ENCODE peak calls at places on chromosomes 6 and 20, in ten cellular contexts. Z is kidney, V is AG04450, P is uterus, W is SK-N-SH, N is mesenchymal stem cell, B is GM23338, Q is transverse colon, O is lung, F is left ventricle myocardium inferior. J is an unnamed sample.

GRCh38 chr20:53750827-53751393 is 157.3 kb upstream of the ZNF217 start:
- DNase-seq in Z (no peak), V (peak), P (peak), W (peak), N (peak), B (no peak), Q (peak), O (no peak), F (no peak), J (no peak)

GRCh38 chr6:150631283-150631981 is 31.7 kb downstream of the PLEKHG1 start:
- DNase-seq in Z (no peak), V (no peak), P (no peak), W (no peak), N (no peak), B (no peak), Q (no peak), O (no peak), F (no peak), J (no peak)

GRCh38 chr20:52972965-52973819 is 1.0 kb downstream of the TSHZ2 start:
- DNase-seq in Z (peak), V (no peak), P (peak), W (peak), N (peak), B (peak), Q (no peak), O (no peak), F (peak), J (no peak)

GRCh38 chr20:50790651-50791277 is 4.1 kb upstream of the BCAS4 start:
- DNase-seq in Z (peak), V (peak), P (peak), W (peak), N (peak), B (peak), Q (peak), O (peak), F (peak), J (peak)

GRCh38 chr6:110103260-110103659 is 76.2 kb downstream of the WASF1 start:
- DNase-seq in Z (no peak), V (no peak), P (no peak), W (no peak), N (no peak), B (no peak), Q (no peak), O (no peak), F (no peak), J (no peak)

GRCh38 chr6:141587482-141588266 is 545.1 kb upstream of the GJE1 start:
- DNase-seq in Z (no peak), V (peak), P (no peak), W (no peak), N (peak), B (no peak), Q (no peak), O (no peak), F (no peak), J (no peak)

GRCh38 chr20:709421-709820 is 33.8 kb upstream of the SCRT2 start:
- DNase-seq in Z (no peak), V (no peak), P (no peak), W (peak), N (no peak), B (no peak), Q (no peak), O (no peak), F (peak), J (no peak)

GRCh38 chr6:11586574-11586973 is 49.0 kb downstream of the TMEM170B start:
- DNase-seq in Z (no peak), V (peak), P (no peak), W (no peak), N (peak), B (peak), Q (no peak), O (no peak), F (no peak), J (no peak)

GRCh38 chr20:51767867-51768758 is at the start of gene ATP9A:
- DNase-seq in Z (peak), V (no peak), P (peak), W (peak), N (peak), B (peak), Q (peak), O (peak), F (peak), J (no peak)

GRCh38 chr6:104952911-104953409 is 3.9 kb upstream of the LIN28B start:
- DNase-seq in Z (no peak), V (no peak), P (no peak), W (no peak), N (peak), B (peak), Q (no peak), O (no peak), F (no peak), J (no peak)

GRCh38 chr6:93550551-93551276 is 131.4 kb upstream of the EPHA7 start:
- DNase-seq in Z (no peak), V (no peak), P (no peak), W (no peak), N (peak), B (no peak), Q (no peak), O (no peak), F (no peak), J (no peak)

GRCh38 chr20:50617022-50617421 is 74.3 kb downstream of the RIPOR3 start:
- DNase-seq in Z (no peak), V (no peak), P (no peak), W (no peak), N (no peak), B (no peak), Q (no peak), O (no peak), F (no peak), J (no peak)

GRCh38 chr6:83615025-83615999 is 93.6 kb downstream of the SNAP91 start:
- DNase-seq in Z (no peak), V (peak), P (no peak), W (peak), N (peak), B (peak), Q (no peak), O (no peak), F (no peak), J (no peak)

GRCh38 chr20:20395856-20396600 is 28.1 kb downstream of the INSM1 start:
- DNase-seq in Z (no peak), V (no peak), P (no peak), W (no peak), N (no peak), B (peak), Q (no peak), O (no peak), F (no peak), J (no peak)

GRCh38 chr20:23475395-23475794 is 15.5 kb upstream of the CST8 start:
- DNase-seq in Z (no peak), V (no peak), P (no peak), W (no peak), N (no peak), B (no peak), Q (no peak), O (no peak), F (no peak), J (no peak)

GRCh38 chr20:728022-728944 is 40.0 kb downstream of the SLC52A3 start:
- DNase-seq in Z (no peak), V (no peak), P (no peak), W (peak), N (peak), B (peak), Q (peak), O (no peak), F (peak), J (no peak)

GRCh38 chr6:4641461-4641860 is 134.7 kb upstream of the CDYL start:
- DNase-seq in Z (no peak), V (no peak), P (no peak), W (no peak), N (no peak), B (no peak), Q (no peak), O (no peak), F (no peak), J (no peak)
- H3K4me3 ChIP-seq in Z (no peak), V (no peak), P (no peak), W (no peak), N (no peak), B (no peak), Q (no peak), O (no peak), F (no peak), J (no peak)

GRCh38 chr6:6863957-6864639 is 243.7 kb upstream of the RREB1 start:
- DNase-seq in Z (no peak), V (no peak), P (no peak), W (no peak), N (no peak), B (no peak), Q (peak), O (no peak), F (no peak), J (no peak)

GRCh38 chr6:6859722-6860121 is 248.0 kb upstream of the RREB1 start:
- DNase-seq in Z (no peak), V (no peak), P (no peak), W (no peak), N (no peak), B (no peak), Q (no peak), O (no peak), F (no peak), J (no peak)

GRCh38 chr6:6861346-6861745 is 246.4 kb upstream of the RREB1 start:
- DNase-seq in Z (no peak), V (no peak), P (no peak), W (no peak), N (no peak), B (no peak), Q (peak), O (no peak), F (no peak), J (no peak)

GRCh38 chr6:6858533-6858982 is 249.2 kb upstream of the RREB1 start:
- DNase-seq in Z (no peak), V (no peak), P (no peak), W (no peak), N (no peak), B (no peak), Q (no peak), O (no peak), F (no peak), J (no peak)

GRCh38 chr6:6861995-6862394 is 245.8 kb upstream of the RREB1 start:
- DNase-seq in Z (no peak), V (no peak), P (no peak), W (no peak), N (no peak), B (no peak), Q (no peak), O (no peak), F (no peak), J (no peak)
- H3K27ac ChIP-seq in Z (no peak), V (no peak), P (no peak), W (no peak), N (no peak), B (no peak), Q (peak), O (no peak), F (no peak), J (no peak)

DNA sequence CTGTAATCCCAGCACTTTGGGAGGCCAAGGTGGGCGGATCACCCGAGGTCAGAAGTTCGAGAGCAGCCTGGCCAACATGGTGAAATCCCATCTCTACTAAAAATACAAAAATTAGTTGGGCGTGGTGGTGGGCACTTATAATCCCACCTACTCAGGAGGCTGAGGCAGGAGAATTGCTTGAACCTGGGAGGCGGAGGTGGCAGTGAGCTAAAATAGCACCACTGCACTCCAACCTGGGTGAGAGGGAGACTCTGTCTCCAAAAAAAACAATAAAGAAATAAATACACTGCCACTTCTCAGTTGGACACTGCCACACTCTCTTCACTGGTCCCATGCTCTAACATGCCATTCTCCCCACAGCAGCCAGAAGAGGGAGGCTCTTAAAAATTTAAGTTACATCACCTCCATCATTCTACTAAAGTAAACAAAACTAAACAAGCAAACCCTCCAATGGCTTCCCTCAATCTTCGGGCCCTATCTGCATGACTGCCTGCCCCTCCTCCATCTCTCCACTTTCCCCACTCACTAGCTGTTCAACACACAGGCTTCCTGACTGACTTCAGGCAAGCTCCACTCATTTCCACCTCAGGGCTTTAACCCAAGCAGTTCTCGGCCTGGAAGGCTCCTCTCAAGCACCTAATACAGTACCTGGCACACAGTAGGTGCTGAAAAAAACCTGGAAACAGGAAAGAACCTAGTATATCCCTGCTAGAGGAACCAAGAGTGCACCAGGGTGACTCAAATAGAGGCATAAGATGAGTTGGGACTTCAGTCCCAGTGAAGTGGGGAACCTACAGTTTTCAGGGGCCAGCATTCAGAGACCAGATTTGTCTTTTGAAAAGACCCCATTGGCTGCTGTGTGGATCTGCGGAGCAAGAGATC is 3.0 kb downstream of the AHCY start:
- DNase-seq in Z (no peak), V (no peak), P (no peak), W (no peak), N (peak), B (no peak), Q (no peak), O (peak), F (no peak), J (no peak)
- H3K4me3 ChIP-seq in Z (no peak), V (no peak), P (no peak), W (no peak), N (no peak), B (no peak), Q (no peak), O (no peak), F (peak), J (no peak)

GRCh38 chr20:58622671-58623578 is 28.2 kb upstream of the STX16 start:
- DNase-seq in Z (peak), V (no peak), P (no peak), W (no peak), N (peak), B (no peak), Q (no peak), O (no peak), F (no peak), J (no peak)
- H3K27ac ChIP-seq in Z (no peak), V (no peak), P (no peak), W (peak), N (peak), B (no peak), Q (no peak), O (no peak), F (no peak), J (no peak)

J was measured in tibial artery.